ENCODE peak calls at places on chromosomes 1 and 21, in five cellular contexts. W is non-pigmented ciliary epithelial cell; Y is stimulated activated CD8-positive, alpha-beta memory T cell treated with anti-CD3 and anti-CD28 coated beads, Interleukin-15, amount 100 ng/mL, for 1 hour; E is tibial nerve; U is naive B cell. G is an unnamed sample.
A peak's percentile ranks its signal among the peaks of the same experiment; 100 is the strongest.

GRCh38 chr1:192700834-192701271 is 64.9 kb downstream of the RGS13 start:
- DNase-seq in W (peak; percentile 87), Y (no peak), E (no peak), U (no peak), G (peak; percentile 29)

GRCh38 chr1:205321109-205321958 is at the start of gene NUAK2:
- DNase-seq in W (no peak), Y (peak; percentile 69), E (peak; percentile 84), U (peak; percentile 88), G (peak; percentile 91)

GRCh38 chr1:209150114-209150513 is 433.4 kb upstream of the CAMK1G start:
- DNase-seq in W (peak; percentile 23), Y (no peak), E (no peak), U (no peak), G (no peak)

GRCh38 chr1:204637985-204638356 is 47.6 kb downstream of the LRRN2 start:
- DNase-seq in W (no peak), Y (no peak), E (no peak), U (no peak), G (no peak)

GRCh38 chr1:204367956-204368355 is 8.2 kb upstream of the PLEKHA6 start:
- DNase-seq in W (no peak), Y (no peak), E (no peak), U (no peak), G (no peak)

GRCh38 chr1:34740161-34740875 is 14.5 kb upstream of the GJB5 start:
- DNase-seq in W (no peak), Y (no peak), E (no peak), U (no peak), G (no peak)

GRCh38 chr1:183821309-183822080 is 16.6 kb downstream of the RGL1 start:
- DNase-seq in W (no peak), Y (no peak), E (no peak), U (no peak), G (no peak)

GRCh38 chr1:236348071-236348470 is 46.0 kb upstream of the EDARADD start:
- DNase-seq in W (no peak), Y (no peak), E (no peak), U (no peak), G (no peak)

GRCh38 chr1:46087891-46088290 is 44.5 kb downstream of the PIK3R3 start:
- DNase-seq in W (no peak), Y (no peak), E (no peak), U (no peak), G (no peak)

GRCh38 chr1:150464422-150464826 is 22.8 kb upstream of the TARS2 start:
- DNase-seq in W (peak; percentile 34), Y (peak; percentile 53), E (no peak), U (peak; percentile 63), G (peak; percentile 57)

GRCh38 chr1:226964068-226964425 is 24.0 kb downstream of the COQ8A start:
- DNase-seq in W (no peak), Y (no peak), E (no peak), U (no peak), G (no peak)

GRCh38 chr1:182185822-182186756 is 124.6 kb upstream of the ZNF648 start:
- DNase-seq in W (peak; percentile 84), Y (no peak), E (no peak), U (no peak), G (peak; percentile 62)

GRCh38 chr1:29506678-29507225 is 270.4 kb downstream of the PTPRU start:
- DNase-seq in W (no peak), Y (no peak), E (no peak), U (no peak), G (peak; percentile 22)

GRCh38 chr1:1014896-1015681 is 1.8 kb downstream of the ISG15 start:
- DNase-seq in W (no peak), Y (no peak), E (no peak), U (no peak), G (no peak)

GRCh38 chr1:5311634-5312298 is 657.4 kb downstream of the AJAP1 start:
- DNase-seq in W (no peak), Y (no peak), E (no peak), U (no peak), G (no peak)

GRCh38 chr1:61293986-61294504 is 211.7 kb downstream of the NFIA start:
- DNase-seq in W (no peak), Y (no peak), E (no peak), U (no peak), G (no peak)

GRCh38 chr1:150532860-150533259 is 16.3 kb upstream of the ADAMTSL4 start:
- DNase-seq in W (no peak), Y (no peak), E (no peak), U (no peak), G (no peak)

GRCh38 chr1:111882537-111882936 is 106.9 kb downstream of the KCND3 start:
- DNase-seq in W (no peak), Y (no peak), E (no peak), U (no peak), G (no peak)

GRCh38 chr1:15279576-15280230 is 32.7 kb downstream of the FHAD1 start:
- DNase-seq in W (no peak), Y (no peak), E (no peak), U (no peak), G (no peak)

GRCh38 chr1:212727386-212728181 is 27.9 kb upstream of the BATF3 start:
- DNase-seq in W (peak; percentile 55), Y (no peak), E (no peak), U (no peak), G (peak; percentile 61)

GRCh38 chr1:212828395-212828794 is 19.1 kb downstream of the SPATA45 start:
- DNase-seq in W (no peak), Y (no peak), E (no peak), U (no peak), G (no peak)

GRCh38 chr1:151371744-151372410 is 628 bp downstream of the SELENBP1 start:
- DNase-seq in W (no peak), Y (no peak), E (peak; percentile 45), U (no peak), G (peak; percentile 35)

GRCh38 chr1:26994020-26994745 is 691 bp downstream of the TRNP1 start:
- DNase-seq in W (no peak), Y (no peak), E (no peak), U (peak; percentile 23), G (no peak)

GRCh38 chr1:26993237-26994019 is at the start of gene TRNP1:
- DNase-seq in W (no peak), Y (peak; percentile 31), E (peak; percentile 50), U (peak; percentile 52), G (peak; percentile 60)

GRCh38 chr1:66505671-66506392 is 28.1 kb upstream of the SGIP1 start:
- DNase-seq in W (peak; percentile 83), Y (no peak), E (no peak), U (no peak), G (no peak)

GRCh38 chr1:97094257-97094972 is 372.8 kb downstream of the PTBP2 start:
- DNase-seq in W (peak; percentile 90), Y (no peak), E (no peak), U (no peak), G (peak; percentile 47)

GRCh38 chr1:52925571-52926005 is 1.5 kb upstream of the SCP2 start:
- DNase-seq in W (no peak), Y (no peak), E (no peak), U (no peak), G (peak; percentile 11)

GRCh38 chr1:185541861-185542260 is 192.3 kb upstream of the HMCN1 start:
- DNase-seq in W (no peak), Y (no peak), E (no peak), U (no peak), G (no peak)

GRCh38 chr21:32335601-32336575 is 37.2 kb downstream of the MRAP start:
- DNase-seq in W (no peak), Y (no peak), E (no peak), U (no peak), G (no peak)

GRCh38 chr1:116372186-116372585 is 858 bp upstream of the ATP1A1 start:
- DNase-seq in W (no peak), Y (no peak), E (no peak), U (no peak), G (no peak)

GRCh38 chr1:24555591-24556413 is at the start of gene NCMAP:
- DNase-seq in W (no peak), Y (peak; percentile 18), E (no peak), U (peak; percentile 23), G (no peak)